ENCODE peak calls at places on chromosomes 16 and 17, in ten cellular contexts. G is K562, B is stomach, P is A549, L is sigmoid colon, U is HepG2, K is tibial nerve, C is upper lobe of left lung, O is transverse colon, W is suprapubic skin. E is an unnamed sample.

GRCh38 chr16:87474017-87474416 is 18.8 kb downstream of the ZCCHC14 start:
- DNase-seq in G (no peak), B (no peak), P (no peak), L (no peak), U (no peak), K (no peak), C (no peak), O (no peak), W (no peak), E (no peak)

GRCh38 chr16:16041196-16041892 is 91.9 kb downstream of the ABCC1 start:
- DNase-seq in G (no peak), B (peak; percentile 56), P (no peak), L (no peak), U (no peak), K (no peak), C (no peak), O (no peak), W (no peak), E (no peak)

GRCh38 chr17:59106463-59107305 is at the start of gene TRIM37:
- DNase-seq in G (peak; percentile 97), B (peak; percentile 98), P (peak; percentile 100), L (peak; percentile 99), U (peak; percentile 99), K (peak; percentile 88), C (peak; percentile 99), O (peak; percentile 99), W (peak; percentile 97), E (peak; percentile 97)

GRCh38 chr17:77479372-77479781 is 338.6 kb downstream of the SEC14L1 start:
- DNase-seq in G (no peak), B (no peak), P (no peak), L (no peak), U (no peak), K (no peak), C (peak; percentile 48), O (no peak), W (no peak), E (no peak)

GRCh38 chr16:84845496-84846002 is 25.8 kb downstream of the CRISPLD2 start:
- DNase-seq in G (no peak), B (no peak), P (no peak), L (no peak), U (no peak), K (no peak), C (no peak), O (peak; percentile 45), W (no peak), E (no peak)

GRCh38 chr17:39799395-39799794 is 61.7 kb downstream of the GRB7 start:
- DNase-seq in G (no peak), B (no peak), P (no peak), L (no peak), U (no peak), K (no peak), C (no peak), O (no peak), W (no peak), E (no peak)

GRCh38 chr16:57892041-57892440 is 78.9 kb downstream of the CNGB1 start:
- DNase-seq in G (no peak), B (no peak), P (no peak), L (no peak), U (peak; percentile 72), K (no peak), C (no peak), O (no peak), W (no peak), E (no peak)

GRCh38 chr16:21568502-21569189 is 30.7 kb upstream of the METTL9 start:
- DNase-seq in G (no peak), B (peak; percentile 24), P (no peak), L (peak; percentile 48), U (no peak), K (no peak), C (no peak), O (peak; percentile 4), W (peak; percentile 60), E (no peak)

GRCh38 chr17:40558300-40558584 is 7.0 kb downstream of the CCR7 start:
- DNase-seq in G (no peak), B (peak; percentile 9), P (no peak), L (no peak), U (no peak), K (no peak), C (no peak), O (no peak), W (peak; percentile 60), E (no peak)

DNA sequence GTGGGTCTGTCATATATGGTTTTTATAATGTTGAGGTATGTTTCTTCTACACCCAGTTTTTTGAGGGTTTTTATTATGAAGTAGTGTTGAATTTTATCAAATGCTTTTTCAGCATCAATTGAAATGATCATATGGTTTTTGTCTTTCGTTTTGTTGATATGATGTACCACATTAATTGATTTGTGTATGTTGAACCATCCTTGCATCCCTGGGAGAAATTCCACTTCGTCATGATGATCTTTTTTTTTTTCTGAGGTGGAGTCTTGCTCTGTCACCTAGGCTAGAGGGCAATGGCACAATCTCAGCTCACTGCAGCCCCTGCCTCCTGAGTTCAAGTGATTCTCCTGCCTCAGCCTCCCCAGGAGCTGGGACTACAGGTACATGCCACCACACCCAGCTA is 14.0 kb upstream of the TMEM219 start:
- DNase-seq in G (no peak), B (no peak), P (no peak), L (no peak), U (no peak), K (no peak), C (no peak), O (no peak), W (no peak), E (no peak)
- TF ChIP-seq EP300 in G (no peak), B (no peak), P (no peak), L (no peak), U (no peak), K (no peak), C (no peak), O (no peak), W (no peak), E (no peak)

DNA sequence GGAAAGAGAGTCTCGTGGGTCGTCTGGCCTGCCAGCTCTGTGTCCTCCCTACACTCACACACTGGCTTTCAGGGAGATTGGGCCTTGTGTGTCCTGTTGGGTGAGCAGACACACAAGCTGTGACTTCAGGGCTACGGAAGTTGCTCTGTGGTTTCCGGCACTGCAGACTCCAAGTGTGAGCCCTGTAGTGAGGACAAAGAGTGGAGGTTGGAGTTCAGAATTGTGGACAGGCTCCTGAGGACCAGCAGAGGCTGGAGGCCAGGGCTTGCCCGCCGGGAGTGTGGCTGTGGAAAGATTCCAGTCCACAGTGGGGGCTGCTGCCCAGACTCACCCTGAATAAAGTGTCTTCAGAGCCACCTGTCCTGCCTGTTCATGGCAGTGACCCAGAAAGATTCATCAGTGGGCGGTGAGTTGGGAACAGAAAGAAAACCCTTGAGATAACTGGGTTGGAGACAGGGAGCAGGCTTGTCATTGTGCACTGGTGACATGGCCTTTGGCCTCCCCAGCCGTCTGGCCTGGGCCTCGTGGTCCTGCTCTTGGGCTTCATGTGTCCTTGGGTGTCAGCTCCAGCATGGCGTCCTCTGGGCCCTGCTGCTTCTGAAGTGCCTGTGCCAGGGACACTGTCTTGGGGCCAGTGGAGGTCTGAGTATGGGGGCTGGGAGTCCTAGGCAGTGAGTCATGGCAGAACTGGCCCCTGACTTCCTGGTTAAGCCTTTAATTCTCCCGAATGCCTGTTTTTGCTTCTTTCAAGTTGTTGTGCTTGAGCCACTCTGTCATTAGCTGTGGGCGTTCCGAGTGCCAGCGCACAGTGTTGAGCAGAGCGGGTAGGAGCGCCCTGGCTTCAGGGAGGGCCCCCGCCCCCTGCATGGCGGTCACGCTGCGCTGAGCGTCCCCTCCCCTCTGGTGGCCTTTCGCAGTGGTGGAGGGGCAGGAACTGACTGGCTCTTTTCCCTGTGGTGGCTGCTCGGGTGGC is 19.9 kb upstream of the ZNF750 start:
- DNase-seq in G (peak; percentile 74), B (no peak), P (peak; percentile 35), L (no peak), U (peak; percentile 27), K (no peak), C (peak; percentile 88), O (no peak), W (no peak), E (no peak)
- TF ChIP-seq EP300 in G (no peak), B (no peak), P (no peak), L (no peak), U (no peak), K (peak; percentile 35), C (no peak), O (no peak), W (no peak), E (no peak)

DNA sequence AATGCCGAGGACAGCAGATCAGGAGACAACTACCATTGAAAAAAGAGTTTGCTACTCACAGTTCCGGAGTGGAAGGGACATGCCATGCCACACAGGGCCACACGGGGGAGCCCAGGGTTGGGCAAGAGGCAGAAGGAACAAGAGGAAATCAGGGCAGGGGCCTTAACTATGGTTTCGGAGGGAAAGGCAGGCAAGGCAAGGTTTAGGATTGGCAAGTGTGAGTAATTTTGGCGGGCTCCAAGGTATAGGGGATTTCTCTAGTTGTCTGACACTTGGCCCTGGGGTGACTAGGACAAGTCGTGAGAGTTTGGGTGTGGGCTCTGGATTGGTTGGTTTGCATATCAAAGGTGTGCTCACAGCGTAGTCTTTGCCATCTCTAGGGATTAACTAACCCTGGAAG is 27.0 kb upstream of the NTN1 start:
- DNase-seq in G (peak; percentile 32), B (peak; percentile 68), P (peak; percentile 62), L (peak; percentile 75), U (peak; percentile 20), K (peak; percentile 31), C (peak; percentile 83), O (peak; percentile 59), W (no peak), E (peak; percentile 37)
- TF ChIP-seq EP300 in G (no peak), B (no peak), P (no peak), L (no peak), U (no peak), K (no peak), C (no peak), O (no peak), W (no peak), E (no peak)

GRCh38 chr17:18041776-18042175 is 2.6 kb downstream of the GID4 start:
- DNase-seq in G (no peak), B (no peak), P (peak; percentile 25), L (no peak), U (no peak), K (no peak), C (no peak), O (no peak), W (no peak), E (no peak)

GRCh38 chr17:18042969-18043368 is 3.8 kb downstream of the GID4 start:
- DNase-seq in G (no peak), B (no peak), P (no peak), L (no peak), U (no peak), K (no peak), C (no peak), O (no peak), W (no peak), E (no peak)

GRCh38 chr17:18044609-18045008 is 5.4 kb downstream of the GID4 start:
- DNase-seq in G (no peak), B (no peak), P (no peak), L (no peak), U (no peak), K (no peak), C (no peak), O (no peak), W (no peak), E (no peak)

GRCh38 chr17:18045691-18046090 is 6.5 kb downstream of the GID4 start:
- DNase-seq in G (no peak), B (no peak), P (no peak), L (no peak), U (no peak), K (no peak), C (no peak), O (no peak), W (no peak), E (no peak)

DNA sequence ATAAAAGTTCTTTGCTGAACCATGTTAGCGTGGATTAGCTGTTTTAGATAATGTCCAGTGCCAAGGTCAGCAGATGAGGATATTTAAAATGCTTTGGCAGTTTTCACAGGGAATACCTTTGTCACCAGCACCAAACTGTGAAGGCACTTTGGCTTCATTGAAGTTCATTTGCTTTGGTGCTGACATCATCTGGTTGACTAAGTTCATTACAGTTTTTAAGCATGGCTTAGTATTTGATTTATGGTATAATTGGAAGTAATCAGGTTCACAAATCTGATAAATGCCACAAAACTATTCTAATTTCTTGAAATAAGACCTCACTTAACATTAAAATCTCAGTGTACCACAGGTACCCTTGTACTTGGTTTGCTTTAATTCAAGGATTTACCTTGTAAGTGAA is 4.3 kb downstream of the GID4 start:
- DNase-seq in G (no peak), B (no peak), P (peak; percentile 30), L (no peak), U (no peak), K (no peak), C (no peak), O (no peak), W (no peak), E (no peak)
- TF ChIP-seq EP300 in G (no peak), B (no peak), P (no peak), L (no peak), U (no peak), K (no peak), C (no peak), O (no peak), W (no peak), E (no peak)